ENCODE peak calls at places on chromosome 7, in five cellular contexts. L, C, Z, J and P are unnamed samples.
A peak's percentile ranks its signal among the peaks of the same experiment; 100 is the strongest.

GRCh38 chr7:149109969-149110368 is 16.2 kb downstream of the ZNF425 start:
- DNase-seq in L (no peak), J (no peak), Z (no peak), C (no peak), P (no peak)

GRCh38 chr7:67470256-67470751 is 473.7 kb downstream of the TYW1 start:
- DNase-seq in Z (peak; percentile 40), L (no peak), J (no peak), C (peak; percentile 91), P (no peak)

GRCh38 chr7:38040831-38041230 is 120.4 kb downstream of the EPDR1 start:
- DNase-seq in L (no peak), C (no peak), J (no peak), Z (no peak), P (no peak)

GRCh38 chr7:140686921-140687320 is 9.6 kb upstream of the NDUFB2 start:
- DNase-seq in J (no peak), L (no peak), Z (no peak), C (no peak), P (no peak)

GRCh38 chr7:94241402-94241925 is 153.2 kb upstream of the COL1A2 start:
- DNase-seq in Z (no peak), L (no peak), C (no peak), J (no peak), P (no peak)

GRCh38 chr7:18570890-18571478 is 75.4 kb downstream of the HDAC9 start:
- DNase-seq in L (peak; percentile 40), Z (peak; percentile 27), J (no peak), C (peak; percentile 32), P (no peak)

GRCh38 chr7:91194841-91195240 is 69.4 kb upstream of the FZD1 start:
- DNase-seq in C (no peak), J (no peak), Z (no peak), L (no peak), P (no peak)

GRCh38 chr7:44802418-44803025 is 6.0 kb downstream of the PPIA start:
- DNase-seq in Z (no peak), L (no peak), C (no peak), J (no peak), P (no peak)

GRCh38 chr7:30136339-30136738 is 1.6 kb downstream of the MTURN start:
- DNase-seq in C (no peak), Z (no peak), J (no peak), L (no peak), P (no peak)

GRCh38 chr7:30080818-30081217 is 52.6 kb downstream of the PLEKHA8 start:
- DNase-seq in C (no peak), J (no peak), Z (no peak), L (no peak), P (no peak)

GRCh38 chr7:74223711-74224510 is 14.1 kb downstream of the LAT2 start:
- DNase-seq in J (no peak), L (no peak), Z (peak; percentile 37), C (no peak), P (no peak)

GRCh38 chr7:99106869-99107268 is 37.0 kb downstream of the SMURF1 start:
- DNase-seq in Z (no peak), L (no peak), C (no peak), J (no peak), P (no peak)
- H3K27ac ChIP-seq in Z (peak overlapping the region; percentile 66), L (peak overlapping the region; percentile 74), C (no peak overlapping the region), J (no peak overlapping the region), P (peak overlapping the region; percentile 56)

GRCh38 chr7:16951483-16952080 is 69.8 kb upstream of the AGR3 start:
- DNase-seq in L (no peak), Z (no peak), C (no peak), J (no peak), P (no peak)
- H3K4me3 ChIP-seq in L (no peak overlapping the region), Z (no peak overlapping the region), C (no peak overlapping the region), J (no peak overlapping the region), P (no peak overlapping the region)

GRCh38 chr7:5594616-5595544 is 171.2 kb upstream of the TNRC18 start:
- DNase-seq in Z (no peak), C (no peak), J (peak; percentile 47), L (peak; percentile 57), P (peak; percentile 48)
- TF ChIP-seq POLR2A in Z (no peak), C (no peak), J (no peak), L (no peak), P (no peak)

GRCh38 chr7:150377116-150377979 is 1.8 kb upstream of the ZNF775 start:
- DNase-seq in Z (no peak), L (no peak), C (no peak), J (peak; percentile 44), P (no peak)
- H3K27ac ChIP-seq in Z (no peak overlapping the region), L (peak overlapping the region; percentile 97), C (peak overlapping the region; percentile 93), J (peak overlapping the region; percentile 94), P (no peak overlapping the region)

GRCh38 chr7:128389085-128389814 is 20.5 kb downstream of the IMPDH1 start:
- DNase-seq in L (no peak), C (no peak), Z (no peak), J (peak; percentile 30), P (no peak)

GRCh38 chr7:128383781-128384180 is 22.3 kb upstream of the PRRT4 start:
- DNase-seq in C (no peak), J (no peak), L (no peak), Z (no peak), P (no peak)

GRCh38 chr7:128387216-128387615 is 22.6 kb downstream of the IMPDH1 start:
- DNase-seq in C (no peak), J (peak; percentile 46), Z (no peak), L (no peak), P (no peak)

GRCh38 chr7:128387663-128388485 is 21.9 kb downstream of the IMPDH1 start:
- DNase-seq in L (peak; percentile 66), C (peak; percentile 44), J (peak; percentile 76), Z (peak; percentile 83), P (peak; percentile 73)

DNA sequence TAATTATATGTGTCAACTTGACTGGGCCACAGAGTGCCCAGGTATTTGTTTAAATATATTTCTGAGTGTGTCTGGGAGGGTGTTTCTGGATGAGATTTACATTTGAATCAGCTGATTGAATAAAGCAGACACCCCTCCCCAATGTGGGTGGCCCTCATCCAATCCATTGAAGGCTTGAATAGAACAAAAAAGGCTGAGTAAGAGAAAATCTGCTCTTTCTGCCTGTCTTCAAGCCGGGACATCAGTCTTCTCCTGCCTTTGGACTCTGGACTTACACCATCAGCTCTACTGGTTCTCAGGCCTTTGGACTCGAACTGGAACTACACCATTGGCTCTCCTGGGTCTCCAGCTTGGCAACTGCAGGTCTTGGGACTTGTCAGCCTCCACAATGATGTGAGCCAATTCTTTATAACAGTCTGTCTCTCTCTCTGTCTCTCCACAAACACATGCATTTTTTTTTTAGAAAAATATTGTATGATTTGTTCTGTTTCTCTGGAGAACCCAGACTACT is 23.3 kb downstream of the IMPDH1 start:
- DNase-seq in Z (no peak), L (no peak), C (no peak), J (no peak), P (no peak)
- H3K4me3 ChIP-seq in Z (no peak overlapping the region), L (no peak overlapping the region), C (no peak overlapping the region), J (no peak overlapping the region), P (no peak overlapping the region)

GRCh38 chr7:101936612-101937231 is 119.3 kb downstream of the CUX1 start:
- DNase-seq in J (peak; percentile 52), C (peak; percentile 45), Z (peak; percentile 28), L (no peak), P (peak; percentile 60)
- TF ChIP-seq POLR2A in J (no peak), C (no peak), Z (no peak), L (no peak), P (no peak)

GRCh38 chr7:142560166-142560565 is 189.1 kb upstream of the PRSS1 start:
- DNase-seq in C (no peak), Z (no peak), L (no peak), J (no peak), P (no peak)

GRCh38 chr7:142554555-142555532 is 194.4 kb upstream of the PRSS1 start:
- DNase-seq in Z (peak; percentile 48), J (no peak), C (no peak), L (no peak), P (no peak)

GRCh38 chr7:142557971-142558582 is 191.2 kb upstream of the PRSS1 start:
- DNase-seq in L (peak; percentile 72), J (no peak), Z (peak; percentile 63), C (no peak), P (no peak)

GRCh38 chr7:142553216-142553615 is 196.1 kb upstream of the PRSS1 start:
- DNase-seq in C (no peak), L (no peak), Z (no peak), J (no peak), P (no peak)

GRCh38 chr7:142556745-142557144 is 192.5 kb upstream of the PRSS1 start:
- DNase-seq in L (peak; percentile 87), Z (no peak), C (peak; percentile 42), J (no peak), P (peak; percentile 31)
- H3K27ac ChIP-seq in L (peak overlapping the region; percentile 66), Z (no peak overlapping the region), C (no peak overlapping the region), J (no peak overlapping the region), P (no peak overlapping the region)